ENCODE peak calls at places on chromosomes 7 and 10, in eight cellular contexts. O, R, G, I, S, K, U and X are unnamed samples.
A peak's percentile ranks its signal among the peaks of the same experiment; 100 is the strongest.

GRCh38 chr7:39644170-39644569 is 20.8 kb downstream of the RALA start:
- DNase-seq in R (no peak), I (no peak), K (no peak), G (no peak), O (no peak), U (peak; percentile 47), S (no peak), X (no peak)

GRCh38 chr10:30353851-30354250 is 4.8 kb upstream of the MTPAP start:
- DNase-seq in O (no peak), G (no peak), K (no peak), S (no peak), R (no peak), I (no peak), U (peak; percentile 86), X (no peak)

GRCh38 chr7:143882611-143883078 is 19.3 kb downstream of the TCAF1 start:
- DNase-seq in S (peak; percentile 43), U (peak; percentile 22), O (no peak), I (no peak), G (peak; percentile 83), K (no peak), R (no peak), X (peak; percentile 70)

GRCh38 chr7:5143935-5144903 is 45.8 kb upstream of the WIPI2 start:
- DNase-seq in U (peak; percentile 3), I (peak; percentile 39), S (peak; percentile 2), O (peak; percentile 89), R (no peak), G (no peak), K (peak; percentile 53), X (no peak)

GRCh38 chr10:19654576-19654975 is 161.7 kb upstream of the PLXDC2 start:
- DNase-seq in O (no peak), U (peak; percentile 76), S (no peak), R (no peak), K (no peak), G (no peak), I (no peak), X (no peak)

GRCh38 chr7:102169651-102170416 is 116.8 kb upstream of the SH2B2 start:
- DNase-seq in I (no peak), S (peak; percentile 15), K (no peak), O (no peak), U (peak; percentile 59), G (no peak), R (no peak), X (no peak)

GRCh38 chr10:113187066-113187777 is 237.2 kb downstream of the TCF7L2 start:
- DNase-seq in U (peak; percentile 14), G (no peak), R (no peak), S (peak; percentile 83), O (no peak), I (no peak), K (no peak), X (no peak)

GRCh38 chr7:151978616-151979015 is 22.4 kb downstream of the GALNTL5 start:
- DNase-seq in I (no peak), S (no peak), K (no peak), O (no peak), U (no peak), R (no peak), G (no peak), X (no peak)

GRCh38 chr7:107959527-107959898 is 43.4 kb downstream of the LAMB1 start:
- DNase-seq in U (no peak), K (no peak), I (no peak), O (no peak), G (no peak), S (no peak), R (no peak), X (no peak)

GRCh38 chr10:123274513-123275182 is 120.4 kb downstream of the BUB3 start:
- DNase-seq in K (no peak), R (no peak), S (no peak), O (no peak), I (no peak), U (no peak), G (peak; percentile 43), X (no peak)

GRCh38 chr7:82382276-82382675 is 61.3 kb downstream of the CACNA2D1 start:
- DNase-seq in K (no peak), O (no peak), G (no peak), U (no peak), R (no peak), I (no peak), S (no peak), X (peak; percentile 28)

GRCh38 chr7:157612009-157612663 is 275.3 kb downstream of the DNAJB6 start:
- DNase-seq in I (no peak), G (no peak), S (no peak), R (no peak), O (no peak), U (no peak), K (no peak), X (no peak)

DNA sequence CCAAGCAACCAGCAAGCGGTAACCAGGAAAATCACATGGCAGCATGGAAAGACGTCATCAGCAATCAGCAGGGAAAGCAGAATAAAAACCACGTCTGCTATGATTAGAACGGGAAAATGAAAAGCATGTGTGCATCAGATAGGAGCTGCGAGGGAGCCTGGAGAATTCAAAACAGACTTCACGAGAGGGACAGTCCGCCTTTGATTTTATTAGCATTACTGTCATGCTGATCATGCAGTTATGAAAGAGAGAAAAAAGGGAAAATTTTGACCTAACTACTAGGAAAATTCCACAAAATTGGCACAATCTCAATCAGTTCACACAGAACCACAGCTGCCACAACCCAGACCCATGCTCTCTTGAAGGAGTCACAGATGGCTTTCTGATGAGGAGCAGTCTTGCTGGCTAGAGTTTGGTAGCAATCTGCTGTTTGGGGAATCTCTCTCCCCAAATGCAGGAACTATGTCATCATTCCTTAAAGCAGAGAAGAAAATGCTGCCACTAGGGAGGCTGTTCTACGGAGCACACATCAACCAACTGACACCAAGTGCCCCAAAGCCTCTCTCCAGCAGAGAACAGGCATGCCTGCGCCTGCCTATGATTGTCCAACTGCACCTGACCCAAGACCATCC is 295.9 kb downstream of the TNS3 start:
- DNase-seq in I (no peak), G (no peak), K (no peak), U (peak; percentile 63), S (peak; percentile 29), R (no peak), O (no peak), X (no peak)
- TF ChIP-seq CTCF in I (no peak), G (peak; percentile 31), K (no peak), U (peak; percentile 53), S (no peak), R (peak; percentile 4), O (no peak), X (no peak)

GRCh38 chr10:44689368-44689767 is 221.8 kb upstream of the TMEM72 start:
- DNase-seq in K (no peak), O (no peak), I (no peak), U (no peak), R (no peak), G (peak; percentile 74), S (no peak), X (no peak)

GRCh38 chr10:44682516-44682915 is 228.6 kb upstream of the TMEM72 start:
- DNase-seq in G (no peak), R (no peak), O (no peak), K (no peak), S (no peak), U (no peak), I (no peak), X (no peak)

GRCh38 chr10:44685177-44685576 is 226.0 kb upstream of the TMEM72 start:
- DNase-seq in R (no peak), S (no peak), I (no peak), G (no peak), K (no peak), U (no peak), O (no peak), X (no peak)

GRCh38 chr10:44680764-44681163 is 230.4 kb upstream of the TMEM72 start:
- DNase-seq in K (no peak), G (no peak), O (no peak), S (no peak), R (no peak), I (no peak), U (no peak), X (no peak)

GRCh38 chr10:44684641-44685040 is 226.5 kb upstream of the TMEM72 start:
- DNase-seq in G (no peak), O (no peak), R (peak; percentile 13), I (no peak), S (no peak), U (no peak), K (no peak), X (no peak)
- TF ChIP-seq CTCF in G (no peak), O (no peak), R (no peak), I (no peak), S (no peak), U (no peak), K (no peak), X (no peak)

DNA sequence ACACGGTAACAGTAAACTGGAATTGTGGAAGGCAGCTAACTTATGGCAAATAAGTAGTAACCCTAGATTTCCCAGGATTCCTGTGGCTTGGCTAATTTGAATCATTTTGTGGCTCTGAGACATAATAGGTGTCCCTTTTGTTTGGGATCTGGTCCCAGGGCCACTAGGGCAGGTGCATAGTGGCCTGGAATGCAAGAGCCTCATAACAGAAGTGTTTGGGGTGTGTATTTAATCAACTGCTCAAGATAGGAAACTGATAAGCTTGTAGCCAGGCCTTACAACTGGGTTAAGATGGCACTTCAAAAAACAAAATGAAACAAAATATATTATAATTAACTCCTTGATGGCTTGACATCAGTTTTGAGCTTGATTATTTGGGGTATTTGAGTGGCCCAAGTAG is 541.8 kb downstream of the ETV1 start:
- DNase-seq in I (no peak), G (no peak), U (no peak), R (no peak), S (no peak), K (no peak), O (no peak), X (no peak)
- TF ChIP-seq CTCF in I (no peak), G (no peak), U (no peak), R (no peak), S (no peak), K (no peak), O (no peak), X (no peak)

GRCh38 chr10:94496010-94496409 is 49.6 kb upstream of the HELLS start:
- DNase-seq in U (peak; percentile 40), R (no peak), G (no peak), K (no peak), I (no peak), O (peak; percentile 73), S (no peak), X (no peak)

GRCh38 chr10:94496646-94497045 is 48.9 kb upstream of the HELLS start:
- DNase-seq in G (no peak), S (no peak), K (no peak), U (no peak), O (no peak), R (no peak), I (no peak), X (no peak)

GRCh38 chr10:94500063-94500462 is 45.5 kb upstream of the HELLS start:
- DNase-seq in K (no peak), I (no peak), O (no peak), G (no peak), R (no peak), U (peak; percentile 32), S (no peak), X (no peak)
- TF ChIP-seq CTCF in K (no peak), I (peak; percentile 47), O (no peak), G (peak; percentile 77), R (peak; percentile 68), U (peak; percentile 79), S (no peak), X (peak; percentile 53)

GRCh38 chr10:100516847-100517246 is 2.8 kb downstream of the SEC31B start:
- DNase-seq in I (peak; percentile 38), G (peak; percentile 68), R (no peak), S (no peak), K (no peak), U (no peak), O (no peak), X (no peak)
- TF ChIP-seq CTCF in I (peak; percentile 33), G (peak; percentile 69), R (no peak), S (no peak), K (no peak), U (peak; percentile 53), O (no peak), X (peak; percentile 28)

GRCh38 chr10:131312261-131312801 is 810 bp upstream of the TCERG1L start:
- DNase-seq in K (no peak), U (no peak), G (peak; percentile 95), I (no peak), O (no peak), R (no peak), S (no peak), X (peak; percentile 80)
- TF ChIP-seq CTCF in K (no peak), U (no peak), G (peak; percentile 96), I (no peak), O (no peak), R (peak; percentile 35), S (no peak), X (peak; percentile 87)